ENCODE peak calls at places on chromosomes 6 and 20, in nine cellular contexts. O, H, B, J, R, X, I, Q and G are unnamed samples.

GRCh38 chr20:50415516-50416268 is 94.5 kb upstream of the PTPN1 start:
- DNase-seq in O (peak; percentile 99), H (peak; percentile 87), B (peak; percentile 97), J (peak; percentile 98), R (peak; percentile 99), X (no peak), I (peak; percentile 87), Q (no peak), G (peak; percentile 89)

GRCh38 chr6:7050099-7050498 is 57.7 kb upstream of the RREB1 start:
- DNase-seq in O (no peak), H (no peak), B (no peak), J (no peak), R (no peak), X (no peak), I (no peak), Q (no peak), G (no peak)

GRCh38 chr6:29005183-29005885 is at the start of gene ZNF311:
- DNase-seq in O (peak; percentile 77), H (peak; percentile 63), B (no peak), J (peak; percentile 85), R (peak; percentile 81), X (peak; percentile 36), I (peak; percentile 43), Q (peak; percentile 41), G (peak; percentile 80)

GRCh38 chr6:156967852-156968251 is 190.7 kb downstream of the ARID1B start:
- DNase-seq in O (no peak), H (no peak), B (no peak), J (no peak), R (no peak), X (no peak), I (no peak), Q (no peak), G (no peak)

GRCh38 chr6:36956111-36956820 is 1.7 kb downstream of the PI16 start:
- DNase-seq in O (no peak), H (no peak), B (no peak), J (no peak), R (no peak), X (no peak), I (no peak), Q (no peak), G (no peak)

GRCh38 chr20:23340524-23340923 is 10.1 kb upstream of the NXT1 start:
- DNase-seq in O (peak; percentile 85), H (peak; percentile 87), B (no peak), J (peak; percentile 80), R (peak; percentile 83), X (no peak), I (peak; percentile 69), Q (peak; percentile 72), G (peak; percentile 91)

GRCh38 chr20:33096921-33097320 is 17.5 kb downstream of the BPIFB4 start:
- DNase-seq in O (peak; percentile 17), H (no peak), B (no peak), J (peak; percentile 42), R (no peak), X (no peak), I (no peak), Q (no peak), G (no peak)

GRCh38 chr6:132219901-132220300 is 181.4 kb downstream of the MOXD1 start:
- DNase-seq in O (no peak), H (no peak), B (no peak), J (no peak), R (no peak), X (no peak), I (no peak), Q (no peak), G (peak; percentile 62)

GRCh38 chr6:56292505-56293181 is 45.3 kb upstream of the COL21A1 start:
- DNase-seq in O (peak; percentile 86), H (peak; percentile 67), B (no peak), J (peak; percentile 85), R (peak; percentile 82), X (peak; percentile 30), I (peak; percentile 62), Q (no peak), G (peak; percentile 89)

GRCh38 chr6:144528605-144529425 is 243.7 kb downstream of the UTRN start:
- DNase-seq in O (peak; percentile 15), H (no peak), B (no peak), J (peak; percentile 47), R (no peak), X (no peak), I (peak; percentile 28), Q (peak; percentile 21), G (peak; percentile 50)

GRCh38 chr6:52500268-52501129 is 76.4 kb downstream of the TRAM2 start:
- DNase-seq in O (no peak), H (no peak), B (no peak), J (no peak), R (no peak), X (no peak), I (no peak), Q (no peak), G (no peak)

GRCh38 chr6:167285077-167285770 is 5.9 kb upstream of the UNC93A start:
- DNase-seq in O (no peak), H (no peak), B (no peak), J (no peak), R (no peak), X (no peak), I (no peak), Q (no peak), G (no peak)

GRCh38 chr6:34654061-34654460 is 42.5 kb downstream of the ILRUN start:
- DNase-seq in O (no peak), H (no peak), B (no peak), J (no peak), R (no peak), X (no peak), I (no peak), Q (no peak), G (no peak)

GRCh38 chr6:34657037-34657306 is 39.6 kb downstream of the ILRUN start:
- DNase-seq in O (peak; percentile 73), H (no peak), B (no peak), J (no peak), R (no peak), X (no peak), I (no peak), Q (no peak), G (peak; percentile 61)

GRCh38 chr6:34656378-34657036 is 40.1 kb downstream of the ILRUN start:
- DNase-seq in O (peak; percentile 54), H (no peak), B (no peak), J (peak; percentile 57), R (peak; percentile 80), X (peak; percentile 95), I (peak; percentile 90), Q (no peak), G (peak; percentile 59)

GRCh38 chr6:34658605-34659218 is 37.9 kb downstream of the ILRUN start:
- DNase-seq in O (no peak), H (no peak), B (no peak), J (no peak), R (no peak), X (no peak), I (no peak), Q (no peak), G (no peak)

DNA sequence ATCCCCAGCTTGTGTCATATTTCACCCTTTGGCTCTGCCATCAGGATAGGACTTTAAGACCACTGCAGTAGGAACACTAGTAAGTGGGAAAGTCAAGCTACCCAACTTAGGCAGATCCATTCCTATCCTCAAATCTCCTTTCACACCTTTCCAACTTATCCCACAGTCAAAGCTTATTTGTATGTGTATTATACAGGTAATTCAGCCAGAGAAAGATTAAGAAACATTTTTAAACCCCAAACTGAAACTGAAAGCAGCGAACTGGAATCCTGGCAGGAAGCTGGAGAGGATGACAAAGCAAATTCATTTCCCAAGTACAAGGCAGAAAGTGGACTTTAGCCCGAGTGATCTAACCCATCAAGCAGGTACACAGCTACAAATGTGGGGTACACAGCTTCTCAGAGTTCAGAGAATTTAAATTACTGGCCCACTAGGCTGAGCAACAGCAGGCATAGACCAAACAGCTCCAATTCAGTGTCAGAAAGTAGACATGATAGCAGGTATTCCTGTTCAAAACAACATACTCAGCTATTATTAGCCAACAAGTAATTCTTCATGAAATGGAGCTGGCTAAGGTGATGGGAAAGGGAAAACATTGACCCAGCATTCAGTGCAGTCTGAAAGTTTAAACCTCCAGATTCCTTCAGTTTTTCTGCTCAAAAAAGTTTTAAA is 39.1 kb downstream of the ILRUN start:
- DNase-seq in O (peak; percentile 83), H (peak; percentile 86), B (no peak), J (peak; percentile 84), R (peak; percentile 91), X (peak; percentile 75), I (peak; percentile 89), Q (no peak), G (peak; percentile 88)
- TF ChIP-seq CTCF in O (no peak), H (no peak), B (no peak), J (no peak), R (no peak), X (no peak), I (no peak), Q (no peak), G (no peak)

GRCh38 chr6:15752820-15753219 is 90.0 kb upstream of the DTNBP1 start:
- DNase-seq in O (peak; percentile 39), H (peak; percentile 23), B (no peak), J (peak; percentile 37), R (no peak), X (no peak), I (no peak), Q (no peak), G (no peak)
- TF ChIP-seq CTCF in O (no peak), H (no peak), B (no peak), J (peak; percentile 31), R (no peak), X (no peak), I (no peak), Q (no peak), G (peak; percentile 19)

DNA sequence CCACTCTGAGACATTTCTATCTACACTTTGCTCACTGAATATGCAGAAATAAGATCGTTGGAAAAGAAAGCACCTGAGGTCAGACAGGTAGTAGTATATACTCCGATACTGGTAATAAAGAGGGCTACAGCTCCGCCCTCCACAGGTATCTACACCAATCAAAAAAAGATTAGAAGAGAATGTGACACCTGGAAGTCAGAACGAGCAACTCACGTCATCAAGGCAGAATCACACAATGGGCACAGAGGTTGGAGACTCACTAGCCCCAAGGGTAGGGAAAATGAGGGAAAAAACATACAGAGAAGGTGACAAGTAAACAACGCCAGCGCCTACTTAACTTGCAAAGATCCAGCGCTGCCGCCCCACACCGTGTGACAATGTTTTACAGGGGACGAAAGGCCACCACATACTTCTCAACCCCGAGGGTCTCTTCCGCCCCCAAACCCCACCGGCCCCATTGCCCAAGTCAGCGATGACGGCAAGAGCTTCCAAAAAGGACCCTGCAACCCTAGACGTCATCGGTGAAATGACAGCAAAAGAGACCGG is 656 bp downstream of the LMBRD1 start:
- DNase-seq in O (peak; percentile 48), H (peak; percentile 23), B (no peak), J (peak; percentile 41), R (peak; percentile 48), X (peak; percentile 81), I (peak; percentile 45), Q (no peak), G (peak; percentile 66)
- TF ChIP-seq CTCF in O (no peak), H (no peak), B (no peak), J (no peak), R (no peak), X (no peak), I (no peak), Q (no peak), G (no peak)

DNA sequence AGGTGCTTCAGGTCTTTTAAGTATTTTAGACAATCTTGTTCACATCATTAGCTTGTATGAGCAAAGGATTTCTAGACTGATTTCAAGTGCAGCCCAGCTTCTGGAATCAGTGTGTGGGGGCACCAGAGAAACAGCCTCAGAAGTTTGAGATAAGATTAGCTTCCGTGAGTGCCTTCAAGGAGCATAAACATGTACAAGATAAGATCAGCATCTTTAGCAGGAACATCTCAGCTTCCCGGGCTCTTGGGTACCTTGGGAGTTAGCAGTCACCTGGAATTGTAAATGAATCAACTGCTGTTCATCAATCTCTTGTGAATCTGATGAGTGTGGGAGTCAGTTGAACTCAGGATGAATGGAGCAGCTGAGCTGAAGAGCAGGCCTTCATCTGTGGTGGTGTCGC is 12.0 kb upstream of the CITED2 start:
- DNase-seq in O (no peak), H (no peak), B (no peak), J (no peak), R (no peak), X (no peak), I (no peak), Q (no peak), G (no peak)
- TF ChIP-seq CTCF in O (no peak), H (no peak), B (no peak), J (no peak), R (no peak), X (no peak), I (no peak), Q (no peak), G (no peak)